ENCODE peak calls at places on chromosomes 11 and 22, in six cellular contexts. One of them, this sample, is unnamed.

GRCh38 chr11:1546536-1547466 is 25.3 kb downstream of the DUSP8 start:
- DNase-seq in pancreas: peak
- DNase-seq in frontal cortex: peak
- DNase-seq in activated CD8-positive, alpha-beta T cell treated with anti-CD3 and anti-CD28 coated beads, Interleukin-2, amount 10 ng/mL, durations not matched to agents 7 days and 5 days: peak
- DNase-seq in MV-4-11: no peak
- DNase-seq in activated T-cell treated with anti-CD3 and anti-CD28 coated beads, Interleukin-2, amount 50 U/mL, for 48 hours: peak
- DNase-seq in this sample: peak

GRCh38 chr22:44880588-44881245 is 128.3 kb downstream of the ARHGAP8 start:
- DNase-seq in pancreas: no peak
- DNase-seq in frontal cortex: no peak
- DNase-seq in activated CD8-positive, alpha-beta T cell treated with anti-CD3 and anti-CD28 coated beads, Interleukin-2, amount 10 ng/mL, durations not matched to agents 7 days and 5 days: no peak
- DNase-seq in MV-4-11: no peak
- DNase-seq in activated T-cell treated with anti-CD3 and anti-CD28 coated beads, Interleukin-2, amount 50 U/mL, for 48 hours: no peak
- DNase-seq in this sample: no peak

GRCh38 chr11:106961048-106961447 is 57.2 kb downstream of the GUCY1A2 start:
- DNase-seq in pancreas: no peak
- DNase-seq in frontal cortex: no peak
- DNase-seq in activated CD8-positive, alpha-beta T cell treated with anti-CD3 and anti-CD28 coated beads, Interleukin-2, amount 10 ng/mL, durations not matched to agents 7 days and 5 days: no peak
- DNase-seq in MV-4-11: no peak
- DNase-seq in activated T-cell treated with anti-CD3 and anti-CD28 coated beads, Interleukin-2, amount 50 U/mL, for 48 hours: no peak
- DNase-seq in this sample: no peak

GRCh38 chr22:49855491-49855911 is 1.9 kb downstream of the ZBED4 start:
- DNase-seq in pancreas: no peak
- DNase-seq in frontal cortex: no peak
- DNase-seq in activated CD8-positive, alpha-beta T cell treated with anti-CD3 and anti-CD28 coated beads, Interleukin-2, amount 10 ng/mL, durations not matched to agents 7 days and 5 days: no peak
- DNase-seq in MV-4-11: no peak
- DNase-seq in activated T-cell treated with anti-CD3 and anti-CD28 coated beads, Interleukin-2, amount 50 U/mL, for 48 hours: no peak
- DNase-seq in this sample: no peak

GRCh38 chr11:126464796-126465195 is 109.3 kb downstream of the ST3GAL4 start:
- DNase-seq in pancreas: peak
- DNase-seq in frontal cortex: no peak
- DNase-seq in activated CD8-positive, alpha-beta T cell treated with anti-CD3 and anti-CD28 coated beads, Interleukin-2, amount 10 ng/mL, durations not matched to agents 7 days and 5 days: no peak
- DNase-seq in MV-4-11: peak
- DNase-seq in activated T-cell treated with anti-CD3 and anti-CD28 coated beads, Interleukin-2, amount 50 U/mL, for 48 hours: no peak
- DNase-seq in this sample: no peak

GRCh38 chr11:100208207-100208606 is 478.9 kb upstream of the ARHGAP42 start:
- DNase-seq in pancreas: peak
- DNase-seq in frontal cortex: no peak
- DNase-seq in activated CD8-positive, alpha-beta T cell treated with anti-CD3 and anti-CD28 coated beads, Interleukin-2, amount 10 ng/mL, durations not matched to agents 7 days and 5 days: no peak
- DNase-seq in MV-4-11: no peak
- DNase-seq in activated T-cell treated with anti-CD3 and anti-CD28 coated beads, Interleukin-2, amount 50 U/mL, for 48 hours: no peak
- DNase-seq in this sample: no peak

GRCh38 chr11:45484326-45484725 is 181.1 kb downstream of the CHST1 start:
- DNase-seq in pancreas: no peak
- DNase-seq in frontal cortex: no peak
- DNase-seq in activated CD8-positive, alpha-beta T cell treated with anti-CD3 and anti-CD28 coated beads, Interleukin-2, amount 10 ng/mL, durations not matched to agents 7 days and 5 days: no peak
- DNase-seq in MV-4-11: no peak
- DNase-seq in activated T-cell treated with anti-CD3 and anti-CD28 coated beads, Interleukin-2, amount 50 U/mL, for 48 hours: no peak
- DNase-seq in this sample: no peak

GRCh38 chr11:72930011-72930410 is 115.8 kb downstream of the ATG16L2 start:
- DNase-seq in pancreas: no peak
- DNase-seq in frontal cortex: no peak
- DNase-seq in activated CD8-positive, alpha-beta T cell treated with anti-CD3 and anti-CD28 coated beads, Interleukin-2, amount 10 ng/mL, durations not matched to agents 7 days and 5 days: no peak
- DNase-seq in MV-4-11: no peak
- DNase-seq in activated T-cell treated with anti-CD3 and anti-CD28 coated beads, Interleukin-2, amount 50 U/mL, for 48 hours: no peak
- DNase-seq in this sample: peak

GRCh38 chr11:27916541-27917100 is 191.3 kb downstream of the KIF18A start:
- DNase-seq in pancreas: no peak
- DNase-seq in frontal cortex: no peak
- DNase-seq in activated CD8-positive, alpha-beta T cell treated with anti-CD3 and anti-CD28 coated beads, Interleukin-2, amount 10 ng/mL, durations not matched to agents 7 days and 5 days: no peak
- DNase-seq in MV-4-11: no peak
- DNase-seq in activated T-cell treated with anti-CD3 and anti-CD28 coated beads, Interleukin-2, amount 50 U/mL, for 48 hours: no peak
- DNase-seq in this sample: no peak

GRCh38 chr11:65204143-65204542 is 22.4 kb downstream of the CAPN1 start:
- DNase-seq in pancreas: no peak
- DNase-seq in frontal cortex: no peak
- DNase-seq in activated CD8-positive, alpha-beta T cell treated with anti-CD3 and anti-CD28 coated beads, Interleukin-2, amount 10 ng/mL, durations not matched to agents 7 days and 5 days: no peak
- DNase-seq in MV-4-11: no peak
- DNase-seq in activated T-cell treated with anti-CD3 and anti-CD28 coated beads, Interleukin-2, amount 50 U/mL, for 48 hours: no peak
- DNase-seq in this sample: no peak

GRCh38 chr11:7518811-7519562 is 5.2 kb downstream of the PPFIBP2 start:
- DNase-seq in pancreas: no peak
- DNase-seq in frontal cortex: no peak
- DNase-seq in activated CD8-positive, alpha-beta T cell treated with anti-CD3 and anti-CD28 coated beads, Interleukin-2, amount 10 ng/mL, durations not matched to agents 7 days and 5 days: no peak
- DNase-seq in MV-4-11: no peak
- DNase-seq in activated T-cell treated with anti-CD3 and anti-CD28 coated beads, Interleukin-2, amount 50 U/mL, for 48 hours: no peak
- DNase-seq in this sample: no peak

GRCh38 chr11:11993814-11994213 is 14.6 kb downstream of the DKK3 start:
- DNase-seq in pancreas: no peak
- DNase-seq in frontal cortex: no peak
- DNase-seq in activated CD8-positive, alpha-beta T cell treated with anti-CD3 and anti-CD28 coated beads, Interleukin-2, amount 10 ng/mL, durations not matched to agents 7 days and 5 days: no peak
- DNase-seq in MV-4-11: no peak
- DNase-seq in activated T-cell treated with anti-CD3 and anti-CD28 coated beads, Interleukin-2, amount 50 U/mL, for 48 hours: no peak
- DNase-seq in this sample: peak

GRCh38 chr11:3197044-3197715 is 21.4 kb downstream of the MRGPRG start:
- DNase-seq in pancreas: no peak
- DNase-seq in frontal cortex: peak
- DNase-seq in activated CD8-positive, alpha-beta T cell treated with anti-CD3 and anti-CD28 coated beads, Interleukin-2, amount 10 ng/mL, durations not matched to agents 7 days and 5 days: no peak
- DNase-seq in MV-4-11: no peak
- DNase-seq in activated T-cell treated with anti-CD3 and anti-CD28 coated beads, Interleukin-2, amount 50 U/mL, for 48 hours: no peak
- DNase-seq in this sample: no peak

GRCh38 chr22:29727248-29727551 is 7.4 kb downstream of the CABP7 start:
- DNase-seq in pancreas: no peak
- DNase-seq in frontal cortex: no peak
- DNase-seq in activated CD8-positive, alpha-beta T cell treated with anti-CD3 and anti-CD28 coated beads, Interleukin-2, amount 10 ng/mL, durations not matched to agents 7 days and 5 days: peak
- DNase-seq in MV-4-11: peak
- DNase-seq in activated T-cell treated with anti-CD3 and anti-CD28 coated beads, Interleukin-2, amount 50 U/mL, for 48 hours: no peak
- DNase-seq in this sample: peak

GRCh38 chr11:116257092-116257491 is 515.7 kb downstream of the BUD13 start:
- DNase-seq in pancreas: no peak
- DNase-seq in frontal cortex: no peak
- DNase-seq in activated CD8-positive, alpha-beta T cell treated with anti-CD3 and anti-CD28 coated beads, Interleukin-2, amount 10 ng/mL, durations not matched to agents 7 days and 5 days: no peak
- DNase-seq in MV-4-11: peak
- DNase-seq in activated T-cell treated with anti-CD3 and anti-CD28 coated beads, Interleukin-2, amount 50 U/mL, for 48 hours: no peak
- DNase-seq in this sample: peak

GRCh38 chr11:122123258-122123929 is 7.4 kb upstream of the BLID start:
- DNase-seq in pancreas: no peak
- DNase-seq in frontal cortex: no peak
- DNase-seq in activated CD8-positive, alpha-beta T cell treated with anti-CD3 and anti-CD28 coated beads, Interleukin-2, amount 10 ng/mL, durations not matched to agents 7 days and 5 days: no peak
- DNase-seq in MV-4-11: no peak
- DNase-seq in activated T-cell treated with anti-CD3 and anti-CD28 coated beads, Interleukin-2, amount 50 U/mL, for 48 hours: no peak
- DNase-seq in this sample: no peak

GRCh38 chr22:17890892-17891291 is 116.6 kb upstream of the BID start:
- DNase-seq in pancreas: no peak
- DNase-seq in frontal cortex: no peak
- DNase-seq in activated CD8-positive, alpha-beta T cell treated with anti-CD3 and anti-CD28 coated beads, Interleukin-2, amount 10 ng/mL, durations not matched to agents 7 days and 5 days: no peak
- DNase-seq in MV-4-11: no peak
- DNase-seq in activated T-cell treated with anti-CD3 and anti-CD28 coated beads, Interleukin-2, amount 50 U/mL, for 48 hours: no peak
- DNase-seq in this sample: no peak

GRCh38 chr22:17931400-17931825 is 92.9 kb downstream of the MICAL3 start:
- DNase-seq in pancreas: no peak
- DNase-seq in frontal cortex: no peak
- DNase-seq in activated CD8-positive, alpha-beta T cell treated with anti-CD3 and anti-CD28 coated beads, Interleukin-2, amount 10 ng/mL, durations not matched to agents 7 days and 5 days: no peak
- DNase-seq in MV-4-11: no peak
- DNase-seq in activated T-cell treated with anti-CD3 and anti-CD28 coated beads, Interleukin-2, amount 50 U/mL, for 48 hours: no peak
- DNase-seq in this sample: no peak

GRCh38 chr11:46628961-46629360 is 11.6 kb downstream of the ATG13 start:
- DNase-seq in pancreas: no peak
- DNase-seq in frontal cortex: no peak
- DNase-seq in activated CD8-positive, alpha-beta T cell treated with anti-CD3 and anti-CD28 coated beads, Interleukin-2, amount 10 ng/mL, durations not matched to agents 7 days and 5 days: no peak
- DNase-seq in MV-4-11: no peak
- DNase-seq in activated T-cell treated with anti-CD3 and anti-CD28 coated beads, Interleukin-2, amount 50 U/mL, for 48 hours: no peak
- DNase-seq in this sample: no peak